ENCODE peak calls at places on chromosomes 2 and 18, in nine cellular contexts. One of them, this sample, is unnamed.

GRCh38 chr2:208363485-208363884 is 43.1 kb upstream of the PTH2R start:
- DNase-seq in keratinocyte: no peak
- DNase-seq in tibial nerve: no peak
- DNase-seq in esophagus squamous epithelium: no peak
- DNase-seq in CD8-positive, alpha-beta T cell: no peak
- DNase-seq in AG04450: peak; percentile 39
- DNase-seq in prostate gland: no peak
- DNase-seq in IMR-90: peak; percentile 85
- DNase-seq in sigmoid colon: no peak
- DNase-seq in this sample: peak; percentile 63

GRCh38 chr2:203395858-203396257 is 67.7 kb downstream of the ABI2 start:
- DNase-seq in keratinocyte: no peak
- DNase-seq in tibial nerve: no peak
- DNase-seq in esophagus squamous epithelium: no peak
- DNase-seq in CD8-positive, alpha-beta T cell: no peak
- DNase-seq in AG04450: no peak
- DNase-seq in prostate gland: no peak
- DNase-seq in IMR-90: no peak
- DNase-seq in sigmoid colon: no peak
- DNase-seq in this sample: no peak

GRCh38 chr2:197577446-197577845 is 61.6 kb downstream of the MOB4 start:
- DNase-seq in keratinocyte: no peak
- DNase-seq in tibial nerve: no peak
- DNase-seq in esophagus squamous epithelium: no peak
- DNase-seq in CD8-positive, alpha-beta T cell: no peak
- DNase-seq in AG04450: no peak
- DNase-seq in prostate gland: no peak
- DNase-seq in IMR-90: no peak
- DNase-seq in sigmoid colon: no peak
- DNase-seq in this sample: no peak

GRCh38 chr2:235639387-235639786 is 145.5 kb downstream of the AGAP1 start:
- DNase-seq in keratinocyte: no peak
- DNase-seq in tibial nerve: peak; percentile 80
- DNase-seq in esophagus squamous epithelium: no peak
- DNase-seq in CD8-positive, alpha-beta T cell: no peak
- DNase-seq in AG04450: peak; percentile 75
- DNase-seq in prostate gland: no peak
- DNase-seq in IMR-90: peak; percentile 95
- DNase-seq in sigmoid colon: peak; percentile 96
- DNase-seq in this sample: peak; percentile 90

GRCh38 chr2:180539541-180539940 is 440.9 kb upstream of the UBE2E3 start:
- DNase-seq in keratinocyte: no peak
- DNase-seq in tibial nerve: no peak
- DNase-seq in esophagus squamous epithelium: no peak
- DNase-seq in CD8-positive, alpha-beta T cell: no peak
- DNase-seq in AG04450: no peak
- DNase-seq in prostate gland: no peak
- DNase-seq in IMR-90: no peak
- DNase-seq in sigmoid colon: no peak
- DNase-seq in this sample: no peak

GRCh38 chr2:176613358-176614032 is 344.3 kb downstream of the MTX2 start:
- DNase-seq in keratinocyte: no peak
- DNase-seq in tibial nerve: no peak
- DNase-seq in esophagus squamous epithelium: no peak
- DNase-seq in CD8-positive, alpha-beta T cell: no peak
- DNase-seq in AG04450: no peak
- DNase-seq in prostate gland: no peak
- DNase-seq in IMR-90: no peak
- DNase-seq in sigmoid colon: no peak
- DNase-seq in this sample: no peak

GRCh38 chr2:107259411-107260195 is 373.6 kb upstream of the ST6GAL2 start:
- DNase-seq in keratinocyte: no peak
- DNase-seq in tibial nerve: no peak
- DNase-seq in esophagus squamous epithelium: no peak
- DNase-seq in CD8-positive, alpha-beta T cell: no peak
- DNase-seq in AG04450: no peak
- DNase-seq in prostate gland: no peak
- DNase-seq in IMR-90: no peak
- DNase-seq in sigmoid colon: no peak
- DNase-seq in this sample: no peak

GRCh38 chr18:43193336-43193735 is 77.9 kb upstream of the RIT2 start:
- DNase-seq in keratinocyte: no peak
- DNase-seq in tibial nerve: no peak
- DNase-seq in esophagus squamous epithelium: no peak
- DNase-seq in CD8-positive, alpha-beta T cell: no peak
- DNase-seq in AG04450: no peak
- DNase-seq in prostate gland: no peak
- DNase-seq in IMR-90: no peak
- DNase-seq in sigmoid colon: no peak
- DNase-seq in this sample: no peak

GRCh38 chr2:237734905-237735623 is 63.5 kb upstream of the RBM44 start:
- DNase-seq in keratinocyte: no peak
- DNase-seq in tibial nerve: no peak
- DNase-seq in esophagus squamous epithelium: no peak
- DNase-seq in CD8-positive, alpha-beta T cell: no peak
- DNase-seq in AG04450: no peak
- DNase-seq in prostate gland: peak; percentile 71
- DNase-seq in IMR-90: no peak
- DNase-seq in sigmoid colon: peak; percentile 66
- DNase-seq in this sample: no peak

GRCh38 chr2:125479143-125479636 is 1176.8 kb upstream of the GYPC start:
- DNase-seq in keratinocyte: no peak
- DNase-seq in tibial nerve: no peak
- DNase-seq in esophagus squamous epithelium: no peak
- DNase-seq in CD8-positive, alpha-beta T cell: no peak
- DNase-seq in AG04450: no peak
- DNase-seq in prostate gland: no peak
- DNase-seq in IMR-90: no peak
- DNase-seq in sigmoid colon: no peak
- DNase-seq in this sample: no peak

GRCh38 chr2:197088694-197089093 is 162.2 kb upstream of the PGAP1 start:
- DNase-seq in keratinocyte: no peak
- DNase-seq in tibial nerve: no peak
- DNase-seq in esophagus squamous epithelium: no peak
- DNase-seq in CD8-positive, alpha-beta T cell: no peak
- DNase-seq in AG04450: no peak
- DNase-seq in prostate gland: no peak
- DNase-seq in IMR-90: peak; percentile 28
- DNase-seq in sigmoid colon: no peak
- DNase-seq in this sample: no peak

GRCh38 chr2:240952496-240953246 is 45.7 kb upstream of the SNED1 start:
- DNase-seq in keratinocyte: no peak
- DNase-seq in tibial nerve: peak; percentile 7
- DNase-seq in esophagus squamous epithelium: no peak
- DNase-seq in CD8-positive, alpha-beta T cell: no peak
- DNase-seq in AG04450: no peak
- DNase-seq in prostate gland: no peak
- DNase-seq in IMR-90: no peak
- DNase-seq in sigmoid colon: peak; percentile 38
- DNase-seq in this sample: no peak

GRCh38 chr2:75475049-75475448 is 85.7 kb downstream of the EVA1A start:
- DNase-seq in keratinocyte: no peak
- DNase-seq in tibial nerve: no peak
- DNase-seq in esophagus squamous epithelium: no peak
- DNase-seq in CD8-positive, alpha-beta T cell: no peak
- DNase-seq in AG04450: no peak
- DNase-seq in prostate gland: no peak
- DNase-seq in IMR-90: no peak
- DNase-seq in sigmoid colon: no peak
- DNase-seq in this sample: no peak

GRCh38 chr2:219551863-219552381 is 8.1 kb downstream of the TMEM198 start:
- DNase-seq in keratinocyte: no peak
- DNase-seq in tibial nerve: no peak
- DNase-seq in esophagus squamous epithelium: no peak
- DNase-seq in CD8-positive, alpha-beta T cell: no peak
- DNase-seq in AG04450: no peak
- DNase-seq in prostate gland: no peak
- DNase-seq in IMR-90: no peak
- DNase-seq in sigmoid colon: no peak
- DNase-seq in this sample: no peak

GRCh38 chr18:28045176-28045810 is 131.6 kb downstream of the CDH2 start:
- DNase-seq in keratinocyte: no peak
- DNase-seq in tibial nerve: no peak
- DNase-seq in esophagus squamous epithelium: no peak
- DNase-seq in CD8-positive, alpha-beta T cell: no peak
- DNase-seq in AG04450: peak; percentile 26
- DNase-seq in prostate gland: no peak
- DNase-seq in IMR-90: peak; percentile 86
- DNase-seq in sigmoid colon: no peak
- DNase-seq in this sample: peak; percentile 65

DNA sequence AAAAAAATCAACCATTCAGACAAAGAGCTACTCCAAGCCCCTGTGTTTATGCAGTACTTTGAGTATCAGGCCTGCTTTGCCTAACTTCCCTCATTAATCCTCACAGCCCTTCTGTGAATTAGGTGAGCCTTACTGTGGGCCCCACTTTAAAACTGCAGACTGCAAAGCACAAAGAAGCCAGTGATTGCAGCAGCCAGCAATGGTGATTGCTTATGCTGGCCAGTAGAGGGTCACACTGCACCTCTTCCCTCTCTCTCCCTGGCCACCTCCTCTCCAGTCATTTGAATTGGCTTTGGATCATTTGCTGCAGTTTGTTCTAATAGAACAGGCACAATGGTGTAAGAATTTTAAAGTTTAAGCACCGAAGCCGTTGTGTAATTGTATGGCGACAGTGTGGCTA is 229.9 kb downstream of the AGPS start:
- DNase-seq in keratinocyte: no peak
- DNase-seq in tibial nerve: no peak
- DNase-seq in esophagus squamous epithelium: no peak
- DNase-seq in CD8-positive, alpha-beta T cell: no peak
- DNase-seq in AG04450: no peak
- DNase-seq in prostate gland: no peak
- DNase-seq in IMR-90: no peak
- DNase-seq in sigmoid colon: no peak
- DNase-seq in this sample: no peak
- TF ChIP-seq CTCF in keratinocyte: no peak
- TF ChIP-seq CTCF in tibial nerve: no peak
- TF ChIP-seq CTCF in esophagus squamous epithelium: no peak
- TF ChIP-seq CTCF in CD8-positive, alpha-beta T cell: no peak
- TF ChIP-seq CTCF in AG04450: peak; percentile 67
- TF ChIP-seq CTCF in prostate gland: no peak
- TF ChIP-seq CTCF in IMR-90: no peak
- TF ChIP-seq CTCF in sigmoid colon: no peak
- TF ChIP-seq CTCF in this sample: no peak

GRCh38 chr2:145811467-145812162 is 1291.7 kb upstream of the ZEB2 start:
- DNase-seq in keratinocyte: no peak
- DNase-seq in tibial nerve: no peak
- DNase-seq in esophagus squamous epithelium: no peak
- DNase-seq in CD8-positive, alpha-beta T cell: no peak
- DNase-seq in AG04450: no peak
- DNase-seq in prostate gland: no peak
- DNase-seq in IMR-90: peak; percentile 32
- DNase-seq in sigmoid colon: no peak
- DNase-seq in this sample: peak; percentile 66
- H3K27ac ChIP-seq in keratinocyte: no peak overlapping the region
- H3K27ac ChIP-seq in tibial nerve: peak overlapping the region; percentile 38
- H3K27ac ChIP-seq in esophagus squamous epithelium: no peak overlapping the region
- H3K27ac ChIP-seq in CD8-positive, alpha-beta T cell: no peak overlapping the region
- H3K27ac ChIP-seq in AG04450: no peak overlapping the region
- H3K27ac ChIP-seq in prostate gland: no peak overlapping the region
- H3K27ac ChIP-seq in IMR-90: no peak overlapping the region
- H3K27ac ChIP-seq in sigmoid colon: no peak overlapping the region
- H3K27ac ChIP-seq in this sample: peak overlapping the region; percentile 66

GRCh38 chr2:137168564-137168963 is 403.2 kb downstream of the THSD7B start:
- DNase-seq in keratinocyte: peak; percentile 41
- DNase-seq in tibial nerve: no peak
- DNase-seq in esophagus squamous epithelium: no peak
- DNase-seq in CD8-positive, alpha-beta T cell: no peak
- DNase-seq in AG04450: no peak
- DNase-seq in prostate gland: no peak
- DNase-seq in IMR-90: no peak
- DNase-seq in sigmoid colon: no peak
- DNase-seq in this sample: no peak

GRCh38 chr2:137172162-137172561 is 406.8 kb downstream of the THSD7B start:
- DNase-seq in keratinocyte: no peak
- DNase-seq in tibial nerve: no peak
- DNase-seq in esophagus squamous epithelium: no peak
- DNase-seq in CD8-positive, alpha-beta T cell: no peak
- DNase-seq in AG04450: no peak
- DNase-seq in prostate gland: no peak
- DNase-seq in IMR-90: no peak
- DNase-seq in sigmoid colon: no peak
- DNase-seq in this sample: no peak

GRCh38 chr2:137178955-137179377 is 413.6 kb downstream of the THSD7B start:
- DNase-seq in keratinocyte: peak; percentile 36
- DNase-seq in tibial nerve: no peak
- DNase-seq in esophagus squamous epithelium: no peak
- DNase-seq in CD8-positive, alpha-beta T cell: no peak
- DNase-seq in AG04450: no peak
- DNase-seq in prostate gland: no peak
- DNase-seq in IMR-90: no peak
- DNase-seq in sigmoid colon: no peak
- DNase-seq in this sample: no peak

GRCh38 chr2:137167651-137168050 is 402.3 kb downstream of the THSD7B start:
- DNase-seq in keratinocyte: no peak
- DNase-seq in tibial nerve: no peak
- DNase-seq in esophagus squamous epithelium: no peak
- DNase-seq in CD8-positive, alpha-beta T cell: no peak
- DNase-seq in AG04450: no peak
- DNase-seq in prostate gland: no peak
- DNase-seq in IMR-90: no peak
- DNase-seq in sigmoid colon: no peak
- DNase-seq in this sample: no peak

GRCh38 chr2:137173514-137173913 is 408.2 kb downstream of the THSD7B start:
- DNase-seq in keratinocyte: no peak
- DNase-seq in tibial nerve: no peak
- DNase-seq in esophagus squamous epithelium: no peak
- DNase-seq in CD8-positive, alpha-beta T cell: no peak
- DNase-seq in AG04450: no peak
- DNase-seq in prostate gland: no peak
- DNase-seq in IMR-90: no peak
- DNase-seq in sigmoid colon: no peak
- DNase-seq in this sample: peak; percentile 94
- TF ChIP-seq CTCF in keratinocyte: peak; percentile 57
- TF ChIP-seq CTCF in tibial nerve: no peak
- TF ChIP-seq CTCF in esophagus squamous epithelium: no peak
- TF ChIP-seq CTCF in CD8-positive, alpha-beta T cell: no peak
- TF ChIP-seq CTCF in AG04450: no peak
- TF ChIP-seq CTCF in prostate gland: no peak
- TF ChIP-seq CTCF in IMR-90: no peak
- TF ChIP-seq CTCF in sigmoid colon: no peak
- TF ChIP-seq CTCF in this sample: peak; percentile 81

DNA sequence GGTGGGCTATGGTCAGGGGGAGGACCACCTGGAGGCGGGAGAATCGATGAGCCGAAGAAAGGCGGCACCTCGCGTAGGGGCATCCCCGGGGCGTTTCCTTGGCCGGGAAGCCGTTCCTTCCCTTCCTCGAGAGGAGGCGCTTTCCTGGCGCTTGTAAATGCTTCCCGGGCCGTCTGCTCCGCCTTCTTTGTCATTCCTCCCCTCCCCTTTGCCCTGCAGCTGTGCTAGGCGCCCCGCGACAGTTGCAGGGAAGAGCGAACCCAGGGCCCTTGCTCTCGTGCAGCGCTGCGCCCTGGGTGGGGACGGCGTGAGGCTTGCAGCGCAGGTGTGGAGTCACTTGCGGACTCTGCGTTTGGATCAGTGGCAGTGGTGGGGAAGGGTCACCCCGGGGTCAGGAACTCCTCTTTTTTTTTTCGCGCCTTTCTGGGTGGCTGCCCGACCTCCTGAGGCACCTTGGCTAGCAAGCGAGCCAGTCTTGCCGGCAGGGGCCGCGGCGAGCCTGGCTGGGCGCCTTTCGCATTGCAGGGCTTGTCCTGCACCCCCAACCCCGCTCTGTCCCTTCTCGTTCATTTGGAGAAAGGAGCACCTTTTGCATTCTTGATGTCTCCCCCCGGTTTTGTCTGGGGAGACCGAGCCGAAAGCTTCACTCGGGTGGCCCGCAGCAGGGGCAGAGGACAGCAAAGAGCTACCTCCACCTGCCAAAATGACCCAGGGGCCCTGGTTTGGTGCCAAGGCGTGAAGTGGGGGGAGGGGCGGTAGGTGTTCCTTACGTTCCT is 858 bp downstream of the KCNS3 start:
- DNase-seq in keratinocyte: peak; percentile 21
- DNase-seq in tibial nerve: no peak
- DNase-seq in esophagus squamous epithelium: no peak
- DNase-seq in CD8-positive, alpha-beta T cell: no peak
- DNase-seq in AG04450: no peak
- DNase-seq in prostate gland: peak; percentile 68
- DNase-seq in IMR-90: peak; percentile 33
- DNase-seq in sigmoid colon: peak; percentile 80
- DNase-seq in this sample: peak; percentile 27
- H3K27ac ChIP-seq in keratinocyte: no peak overlapping the region
- H3K27ac ChIP-seq in tibial nerve: peak overlapping the region; percentile 40
- H3K27ac ChIP-seq in esophagus squamous epithelium: peak overlapping the region; percentile 74
- H3K27ac ChIP-seq in CD8-positive, alpha-beta T cell: no peak overlapping the region
- H3K27ac ChIP-seq in AG04450: no peak overlapping the region
- H3K27ac ChIP-seq in prostate gland: peak overlapping the region; percentile 66
- H3K27ac ChIP-seq in IMR-90: no peak overlapping the region
- H3K27ac ChIP-seq in sigmoid colon: peak overlapping the region; percentile 79
- H3K27ac ChIP-seq in this sample: no peak overlapping the region

This sample was measured in brain microvascular endothelial cell.